ENCODE peak calls at places on chromosomes 7 and 10, in six cellular contexts. I is CD8-positive, alpha-beta T cell; H is neuronal stem cell; C is fibroblast of lung; D is heart left ventricle; L is heart right ventricle. Y is an unnamed sample.

GRCh38 chr7:126696236-126696635 is 556.5 kb downstream of the GRM8 start:
- DNase-seq in I (no peak), H (no peak), C (no peak), D (no peak), L (no peak), Y (no peak)

GRCh38 chr7:43205171-43205795 is 92.8 kb downstream of the HECW1 start:
- DNase-seq in I (no peak), H (no peak), C (no peak), D (no peak), L (no peak), Y (no peak)

GRCh38 chr10:98041352-98042043 is 11.1 kb upstream of the CRTAC1 start:
- DNase-seq in I (peak; percentile 20), H (peak; percentile 65), C (peak; percentile 58), D (peak; percentile 43), L (peak; percentile 47), Y (no peak)

GRCh38 chr10:80408198-80409085 is at the start of gene PRXL2A:
- DNase-seq in I (peak; percentile 71), H (peak; percentile 85), C (peak; percentile 35), D (peak; percentile 90), L (peak; percentile 92), Y (peak; percentile 75)

GRCh38 chr7:157176771-157177170 is 38.0 kb downstream of the UBE3C start:
- DNase-seq in I (no peak), H (no peak), C (no peak), D (no peak), L (no peak), Y (no peak)

GRCh38 chr10:44995914-44996633 is 4.6 kb upstream of the ZNF22 start:
- DNase-seq in I (no peak), H (no peak), C (peak; percentile 84), D (peak; percentile 73), L (no peak), Y (no peak)

GRCh38 chr7:35624299-35625186 is 70.4 kb downstream of the HERPUD2 start:
- DNase-seq in I (no peak), H (peak; percentile 64), C (peak; percentile 39), D (peak; percentile 25), L (peak; percentile 10), Y (peak; percentile 44)

GRCh38 chr7:159310457-159311171 is 165.9 kb upstream of the VIPR2 start:
- DNase-seq in I (no peak), H (no peak), C (no peak), D (no peak), L (no peak), Y (no peak)

GRCh38 chr10:62528441-62528840 is 154.3 kb downstream of the ZNF365 start:
- DNase-seq in I (no peak), H (no peak), C (no peak), D (no peak), L (no peak), Y (no peak)

GRCh38 chr10:86068532-86069337 is 297.9 kb downstream of the GRID1 start:
- DNase-seq in I (no peak), H (no peak), C (no peak), D (no peak), L (no peak), Y (no peak)

GRCh38 chr10:109962247-109962646 is 38.9 kb upstream of the XPNPEP1 start:
- DNase-seq in I (no peak), H (no peak), C (no peak), D (no peak), L (no peak), Y (no peak)

GRCh38 chr10:71973777-71974488 is 9.7 kb downstream of the CHST3 start:
- DNase-seq in I (no peak), H (no peak), C (no peak), D (no peak), L (no peak), Y (no peak)

GRCh38 chr10:113001599-113002448 is 51.8 kb downstream of the TCF7L2 start:
- DNase-seq in I (no peak), H (no peak), C (no peak), D (no peak), L (no peak), Y (no peak)

GRCh38 chr7:28328822-28329615 is 83.3 kb upstream of the CREB5 start:
- DNase-seq in I (no peak), H (no peak), C (no peak), D (no peak), L (no peak), Y (peak; percentile 13)

GRCh38 chr10:93319855-93320254 is 162.3 kb downstream of the MYOF start:
- DNase-seq in I (no peak), H (no peak), C (no peak), D (no peak), L (no peak), Y (no peak)

GRCh38 chr10:49552277-49552676 is 13.4 kb upstream of the ERCC6 start:
- DNase-seq in I (no peak), H (no peak), C (no peak), D (no peak), L (no peak), Y (no peak)

GRCh38 chr7:148484486-148484885 is 106.1 kb upstream of the C7orf33 start:
- DNase-seq in I (no peak), H (no peak), C (no peak), D (no peak), L (no peak), Y (no peak)

GRCh38 chr7:115676707-115677106 is 353.9 kb downstream of the TFEC start:
- DNase-seq in I (no peak), H (no peak), C (no peak), D (no peak), L (no peak), Y (no peak)

GRCh38 chr7:115676080-115676479 is 354.5 kb downstream of the TFEC start:
- DNase-seq in I (no peak), H (peak; percentile 29), C (peak; percentile 79), D (no peak), L (no peak), Y (no peak)

GRCh38 chr7:115672024-115672423 is 358.5 kb downstream of the TFEC start:
- DNase-seq in I (no peak), H (no peak), C (peak; percentile 37), D (no peak), L (no peak), Y (no peak)
- H3K27ac ChIP-seq in I (no peak overlapping the region), H (no peak overlapping the region), C (no peak overlapping the region), D (no peak overlapping the region), L (no peak overlapping the region), Y (no peak overlapping the region)

GRCh38 chr7:16338065-16338464 is 83.3 kb downstream of the CRPPA start:
- DNase-seq in I (no peak), H (no peak), C (no peak), D (no peak), L (no peak), Y (no peak)
- H3K9me3 ChIP-seq in I (no peaks in the 10 kb centered on the region), H (no peaks in the 10 kb centered on the region), C (no peaks in the 10 kb centered on the region), D (no peaks in the 10 kb centered on the region), L (peaks cover 27% of the 10 kb centered on the region), Y (peaks cover 2% of the 10 kb centered on the region)

GRCh38 chr7:33807158-33807530 is 98.2 kb upstream of the BMPER start:
- DNase-seq in I (no peak), H (no peak), C (no peak), D (no peak), L (no peak), Y (no peak)
- H3K27ac ChIP-seq in I (no peak overlapping the region), H (no peak overlapping the region), C (no peak overlapping the region), D (peak overlapping the region; percentile 37), L (no peak overlapping the region), Y (no peak overlapping the region)

DNA sequence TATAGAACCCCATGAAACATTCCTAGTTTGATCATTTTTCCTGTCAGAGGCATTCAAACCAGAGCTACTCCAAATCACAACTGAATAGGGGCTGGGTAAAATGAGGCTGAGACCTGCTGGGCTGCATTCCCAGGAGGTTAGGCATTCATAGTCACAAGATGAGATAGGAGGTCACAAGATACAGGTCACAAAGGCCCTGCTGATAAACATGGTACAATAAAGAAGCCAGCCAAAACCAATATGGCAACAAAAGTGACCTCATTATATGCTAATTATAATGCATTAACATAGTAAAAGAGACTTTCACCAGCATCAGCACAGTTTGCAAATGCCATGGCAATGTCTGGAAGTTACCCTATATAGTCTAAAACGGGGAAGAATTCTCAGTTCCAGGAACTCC is 37.4 kb downstream of the TWIST1 start:
- DNase-seq in I (no peak), H (no peak), C (no peak), D (no peak), L (no peak), Y (no peak)
- H3K9me3 ChIP-seq in I (no peaks in the 10 kb centered on the region), H (no peaks in the 10 kb centered on the region), C (no peaks in the 10 kb centered on the region), D (no peaks in the 10 kb centered on the region), L (no peaks in the 10 kb centered on the region), Y (no peaks in the 10 kb centered on the region)

DNA sequence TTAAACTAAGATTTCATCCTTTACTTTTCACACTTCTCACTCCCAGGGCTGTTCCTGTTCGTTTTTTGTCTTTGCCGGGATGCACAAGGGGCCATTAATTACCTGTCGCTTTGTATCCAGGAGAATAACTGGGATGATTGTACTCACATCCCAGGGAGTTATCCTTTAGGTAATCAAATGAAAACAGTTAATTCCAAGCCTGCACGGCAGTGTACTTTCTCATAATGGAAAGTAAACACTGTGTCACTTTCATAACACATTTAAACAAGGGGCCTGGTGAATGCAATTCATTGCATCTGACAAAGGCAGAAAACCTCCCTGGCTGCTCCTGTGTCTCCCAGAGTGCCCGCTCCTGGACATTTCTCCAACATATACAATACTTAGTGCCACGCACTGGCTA is 138.7 kb upstream of the CELF2 start:
- DNase-seq in I (no peak), H (no peak), C (no peak), D (no peak), L (no peak), Y (no peak)
- H3K27ac ChIP-seq in I (no peak overlapping the region), H (no peak overlapping the region), C (no peak overlapping the region), D (no peak overlapping the region), L (no peak overlapping the region), Y (no peak overlapping the region)

DNA sequence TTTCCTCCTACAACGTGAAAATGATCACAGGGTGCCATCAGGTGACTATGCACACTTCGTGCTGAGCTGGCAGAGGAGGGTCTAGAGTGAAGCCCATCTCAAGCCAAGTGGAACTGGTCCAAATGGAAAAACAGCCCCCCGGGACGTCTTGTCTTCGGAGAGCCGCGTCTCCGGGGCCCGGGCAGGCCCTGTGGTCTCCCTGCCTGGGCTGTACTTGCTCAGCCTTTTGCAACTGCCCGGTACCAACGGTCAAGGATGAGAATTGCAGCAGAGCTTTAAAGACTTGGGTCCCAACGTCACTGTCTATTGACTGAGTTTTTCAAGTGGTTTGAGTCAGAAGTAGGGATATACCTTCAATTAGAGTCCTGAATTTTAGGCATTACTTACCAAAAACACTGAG is 315.5 kb downstream of the PTPRN2 start:
- DNase-seq in I (no peak), H (no peak), C (no peak), D (no peak), L (no peak), Y (no peak)
- H3K9me3 ChIP-seq in I (no peaks in the 10 kb centered on the region), H (no peaks in the 10 kb centered on the region), C (no peaks in the 10 kb centered on the region), D (no peaks in the 10 kb centered on the region), L (no peaks in the 10 kb centered on the region), Y (no peaks in the 10 kb centered on the region)

DNA sequence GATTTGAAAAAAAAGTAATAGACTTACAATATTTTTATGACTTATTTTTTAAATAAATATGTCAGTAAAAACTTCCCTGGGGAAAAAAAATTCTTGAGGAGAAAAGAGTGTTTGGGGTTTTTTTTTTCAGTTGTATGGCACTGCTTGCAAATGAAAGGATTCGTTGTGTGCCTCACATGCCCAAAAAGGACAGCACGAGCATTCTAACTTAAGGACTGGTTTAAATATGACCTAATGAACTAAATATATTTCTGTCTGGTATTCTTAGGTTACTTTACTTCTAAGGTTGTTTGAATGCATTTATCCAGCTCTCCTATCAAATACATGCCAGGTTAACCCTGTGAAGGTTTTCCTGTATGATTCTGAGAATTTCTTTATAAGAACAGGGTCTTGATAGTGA is 989 bp upstream of the CD36 start:
- DNase-seq in I (no peak), H (no peak), C (no peak), D (no peak), L (no peak), Y (no peak)
- H3K27ac ChIP-seq in I (no peak overlapping the region), H (no peak overlapping the region), C (no peak overlapping the region), D (peak overlapping the region; percentile 87), L (peak overlapping the region; percentile 61), Y (no peak overlapping the region)

Y was measured in CD4-positive, CD25-positive, alpha-beta regulatory T cell.